ENCODE peak calls at places on chromosomes 13 and 19, in five cellular contexts. J is C1 segment of cervical spinal cord, V is brain microvascular endothelial cell, H is AG10803, Q is NCI-H2081 treated with DMSO at 0.1 percent for 48 hours. D is an unnamed sample.

GRCh38 chr19:19955208-19955607 is 54.5 kb downstream of the ZNF93 start:
- DNase-seq in Q (no peak), H (no peak), J (no peak), V (no peak), D (no peak)

GRCh38 chr13:113656831-113657671 is 947 bp downstream of the ATP4B start:
- DNase-seq in Q (no peak), H (no peak), V (no peak), J (no peak), D (no peak)

GRCh38 chr13:28754698-28755545 is 36.2 kb upstream of the SLC46A3 start:
- DNase-seq in J (no peak), V (peak), H (peak), Q (no peak), D (peak)

GRCh38 chr13:75181906-75182305 is 300.1 kb downstream of the TBC1D4 start:
- DNase-seq in V (peak), J (no peak), Q (no peak), H (peak), D (peak)

GRCh38 chr19:7214329-7215089 is 79.7 kb downstream of the INSR start:
- DNase-seq in Q (no peak), J (no peak), H (no peak), V (no peak), D (no peak)

GRCh38 chr19:29260477-29261317 is 47.7 kb upstream of the UQCRFS1 start:
- DNase-seq in V (no peak), H (peak), J (no peak), Q (no peak), D (peak)

GRCh38 chr13:80251403-80251802 is 89.5 kb downstream of the SPRY2 start:
- DNase-seq in H (peak), V (peak), J (no peak), Q (no peak), D (peak)

GRCh38 chr19:56301886-56302620 is 12.6 kb downstream of the ZSCAN5A start:
- DNase-seq in J (no peak), H (no peak), Q (no peak), V (no peak), D (no peak)

GRCh38 chr19:13574933-13575332 is 68.7 kb upstream of the CACNA1A start:
- DNase-seq in V (no peak), Q (no peak), J (no peak), H (peak), D (no peak)

GRCh38 chr19:15123900-15124299 is 16.7 kb downstream of the SYDE1 start:
- DNase-seq in Q (no peak), H (peak), V (no peak), J (peak), D (no peak)

GRCh38 chr19:23415561-23416191 is 20.4 kb upstream of the ZNF91 start:
- DNase-seq in H (no peak), V (no peak), J (no peak), Q (no peak), D (peak)

GRCh38 chr13:28582892-28583240 is 76.1 kb upstream of the POMP start:
- DNase-seq in V (no peak), Q (no peak), H (no peak), J (no peak), D (no peak)

GRCh38 chr19:5293607-5294089 is 47.0 kb downstream of the PTPRS start:
- DNase-seq in H (peak), J (no peak), V (no peak), Q (no peak), D (no peak)

D was measured in kidney tubule cell.